ENCODE peak calls at places on chromosomes 12 and 14, in six cellular contexts. T is H1, N is K562, Y is GM12878, O is HepG2, V is GM12891. K is an unnamed sample.

GRCh38 chr14:96160030-96160912 is 44.4 kb upstream of the BDKRB2 start:
- DNase-seq in N (no peak), O (no peak), T (no peak), V (no peak), Y (no peak), K (no peak)

GRCh38 chr14:24694680-24695079 is 60.7 kb upstream of the GZMB start:
- DNase-seq in N (no peak), Y (no peak), V (no peak), T (no peak), O (no peak), K (no peak)

GRCh38 chr12:47949441-47950341 is 13.7 kb upstream of the TMEM106C start:
- DNase-seq in N (peak), Y (no peak), O (peak), V (peak), T (peak), K (peak)

GRCh38 chr12:9787340-9787737 is 26.6 kb upstream of the CD69 start:
- DNase-seq in N (no peak), O (no peak), T (no peak), Y (no peak), V (no peak), K (no peak)

GRCh38 chr12:90978117-90978770 is 23.3 kb upstream of the CCER1 start:
- DNase-seq in V (no peak), T (no peak), Y (peak), N (peak), O (peak), K (no peak)

GRCh38 chr14:53951661-53952265 is 4.9 kb downstream of the BMP4 start:
- DNase-seq in O (no peak), N (no peak), T (no peak), Y (no peak), V (no peak), K (no peak)

GRCh38 chr12:45235087-45236025 is 19.5 kb downstream of the ANO6 start:
- DNase-seq in N (no peak), O (peak), V (no peak), Y (no peak), T (no peak), K (no peak)

GRCh38 chr12:19946549-19946948 is 421.8 kb upstream of the PDE3A start:
- DNase-seq in N (no peak), Y (no peak), O (no peak), V (no peak), T (no peak), K (no peak)

GRCh38 chr12:103947871-103948555 is 17.7 kb upstream of the TDG start:
- DNase-seq in O (no peak), T (no peak), Y (no peak), N (no peak), V (no peak), K (no peak)

GRCh38 chr12:125283521-125283920 is 218.3 kb downstream of the AACS start:
- DNase-seq in O (no peak), N (no peak), V (no peak), T (no peak), Y (no peak), K (no peak)

GRCh38 chr12:123991402-123991951 is 18.5 kb downstream of the ZNF664 start:
- DNase-seq in Y (no peak), N (no peak), O (no peak), T (no peak), V (no peak), K (no peak)

GRCh38 chr12:80714055-80714454 is 2.7 kb upstream of the MYF5 start:
- DNase-seq in O (no peak), Y (no peak), N (no peak), T (no peak), V (no peak), K (no peak)

GRCh38 chr12:99772274-99772673 is 124.7 kb downstream of the GARIN6 start:
- DNase-seq in N (no peak), T (no peak), V (no peak), Y (no peak), O (no peak), K (no peak)

GRCh38 chr12:96811083-96811482 is 96.0 kb upstream of the NEDD1 start:
- DNase-seq in Y (no peak), T (no peak), V (no peak), O (peak), N (no peak), K (no peak)

GRCh38 chr14:58626441-58626840 is 11.3 kb upstream of the DACT1 start:
- DNase-seq in N (no peak), Y (no peak), O (no peak), T (no peak), V (no peak), K (no peak)

GRCh38 chr12:91355150-91356006 is 172.8 kb upstream of the DCN start:
- DNase-seq in N (peak), T (peak), Y (peak), V (peak), O (peak), K (no peak)

GRCh38 chr12:15879413-15879812 is 2.8 kb upstream of the STRAP start:
- DNase-seq in V (no peak), T (no peak), O (no peak), N (no peak), Y (no peak), K (no peak)

GRCh38 chr14:22384167-22384549 is 204.9 kb downstream of the DAD1 start:
- DNase-seq in V (no peak), O (no peak), Y (no peak), T (no peak), N (no peak), K (no peak)

GRCh38 chr12:117091758-117092510 is 7.3 kb downstream of the TESC start:
- DNase-seq in V (no peak), T (no peak), Y (no peak), O (peak), N (no peak), K (no peak)

GRCh38 chr14:58082491-58083098 is 69.4 kb downstream of the ARMH4 start:
- DNase-seq in T (no peak), O (no peak), V (no peak), N (peak), Y (no peak), K (no peak)

GRCh38 chr14:74649673-74650072 is 37.6 kb upstream of the LTBP2 start:
- DNase-seq in Y (no peak), T (no peak), N (no peak), O (no peak), V (no peak), K (no peak)

GRCh38 chr14:74650927-74651686 is 39.1 kb upstream of the LTBP2 start:
- DNase-seq in O (no peak), T (no peak), N (no peak), Y (no peak), V (no peak), K (no peak)

GRCh38 chr14:74654931-74655330 is 42.9 kb upstream of the LTBP2 start:
- DNase-seq in T (no peak), Y (no peak), N (no peak), O (no peak), V (no peak), K (no peak)

GRCh38 chr14:74653386-74654138 is 41.5 kb upstream of the LTBP2 start:
- DNase-seq in T (no peak), Y (no peak), N (no peak), V (no peak), O (no peak), K (no peak)

GRCh38 chr14:74652541-74652940 is 40.5 kb upstream of the LTBP2 start:
- DNase-seq in Y (no peak), T (no peak), V (no peak), O (no peak), N (no peak), K (no peak)
- TF ChIP-seq POLR2A in Y (peak), T (no peak), V (no peak), O (no peak), N (no peak), K (no peak)

GRCh38 chr14:86515195-86515594 is 985.3 kb downstream of the FLRT2 start:
- DNase-seq in N (no peak), O (no peak), T (no peak), Y (no peak), V (no peak), K (no peak)

DNA sequence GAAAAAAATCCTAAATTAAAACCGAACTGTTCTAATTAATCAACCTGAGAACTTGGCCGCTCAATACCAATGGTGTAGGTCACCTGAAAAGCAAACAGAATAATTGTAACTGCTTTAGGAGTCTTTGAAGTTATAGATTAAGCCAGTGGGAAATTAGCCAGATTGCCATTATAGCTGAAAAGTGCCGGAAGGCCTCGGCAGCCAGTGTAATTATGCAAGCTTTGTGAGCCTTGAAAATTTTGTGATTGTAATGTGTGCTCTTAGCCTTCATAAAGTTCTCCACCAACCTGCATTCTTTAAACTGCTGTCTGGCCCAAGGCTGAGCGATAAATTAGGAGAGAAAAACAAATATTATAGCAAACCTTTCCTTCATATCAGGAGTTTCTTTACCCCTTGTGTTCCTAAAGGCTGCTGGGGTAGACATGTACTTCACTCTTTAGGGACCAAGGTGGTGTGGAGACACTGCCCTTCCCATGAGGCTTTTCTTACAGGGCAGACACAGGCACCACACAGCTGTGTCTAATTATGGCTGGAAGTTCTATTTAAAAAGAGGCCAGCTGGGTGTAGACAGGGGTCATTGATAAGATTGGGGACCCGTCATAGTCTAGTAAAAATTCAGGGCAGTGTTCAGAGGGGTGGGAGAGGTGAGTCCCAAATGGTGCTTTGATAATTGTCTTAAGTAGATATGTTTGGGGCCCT is 991.2 kb downstream of the FLRT2 start:
- DNase-seq in N (no peak), V (no peak), O (no peak), T (no peak), Y (no peak), K (no peak)
- TF ChIP-seq POLR2AphosphoS5 in N (no peak), V (no peak), O (no peak), T (no peak), Y (no peak), K (no peak)

DNA sequence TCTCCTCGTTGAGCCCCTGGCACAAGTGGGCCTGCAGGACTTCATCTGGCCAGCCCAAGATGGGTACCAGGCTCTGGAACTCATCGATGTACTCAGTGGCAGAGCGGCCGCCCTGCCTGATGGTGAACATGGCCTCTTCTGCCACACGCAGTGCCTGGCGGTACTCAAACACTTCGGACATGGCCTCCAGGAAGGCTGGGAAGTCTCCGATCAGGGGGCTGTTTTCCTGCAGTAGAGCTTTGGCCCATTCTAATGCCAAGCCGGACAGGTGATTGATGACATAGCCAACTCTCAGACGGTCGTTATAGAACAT is 19.8 kb downstream of the RTL1 start:
- DNase-seq in T (no peak), O (no peak), V (no peak), Y (no peak), N (no peak), K (no peak)
- TF ChIP-seq TAF1 in T (no peak), O (no peak), V (no peak), Y (no peak), N (no peak), K (no peak)

DNA sequence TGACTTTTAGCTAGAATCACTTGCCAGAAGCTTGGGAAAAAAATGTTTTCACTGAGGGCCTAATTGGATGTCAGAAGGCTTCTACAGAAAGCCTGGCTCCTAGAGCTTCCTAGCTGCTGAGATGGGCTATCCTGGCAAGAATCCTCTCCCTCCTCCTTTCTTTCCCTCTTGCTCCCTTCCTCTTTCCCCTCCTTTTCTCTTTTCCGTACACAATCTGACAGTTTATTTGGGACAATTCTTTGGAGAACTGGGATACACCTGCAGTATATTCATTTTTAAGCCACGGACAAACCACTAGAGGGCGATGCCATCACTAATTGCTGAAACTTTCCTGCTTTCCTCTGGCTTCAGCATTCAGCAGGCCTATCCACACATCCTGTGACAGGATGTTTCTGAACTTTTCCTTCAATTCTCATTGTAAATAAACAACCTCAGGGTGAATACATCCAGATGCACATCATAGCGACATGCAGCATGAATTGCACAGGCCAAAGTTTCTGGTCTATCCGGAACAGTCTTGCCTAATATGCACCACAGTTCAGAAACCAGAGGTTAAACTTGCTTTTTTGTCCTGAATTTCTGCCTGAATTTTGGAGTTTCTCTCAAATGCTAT is 142.9 kb downstream of the PAWR start:
- DNase-seq in V (no peak), N (peak), O (peak), Y (peak), T (peak), K (no peak)
- TF ChIP-seq POLR2A in V (no peak), N (no peak), O (no peak), Y (no peak), T (no peak), K (no peak)

GRCh38 chr12:49331360-49332222 is 5.4 kb downstream of the C1QL4 start:
- DNase-seq in N (peak), V (no peak), O (peak), Y (no peak), T (no peak), K (no peak)
- TF ChIP-seq POLR2AphosphoS5 in N (no peak), V (no peak), O (no peak), Y (no peak), T (no peak), K (no peak)

GRCh38 chr12:31324845-31325523 is 966 bp downstream of the SINHCAF start:
- DNase-seq in O (no peak), N (peak), Y (no peak), V (peak), T (no peak), K (peak)
- TF ChIP-seq TAF1 in O (peak), N (peak), Y (no peak), V (no peak), T (peak), K (no peak)

GRCh38 chr14:63186453-63186852 is 17.8 kb upstream of the RHOJ start:
- DNase-seq in Y (no peak), V (no peak), N (no peak), T (no peak), O (no peak), K (no peak)
- TF ChIP-seq POLR2A in Y (no peak), V (no peak), N (no peak), T (no peak), O (no peak), K (no peak)

K was measured in GM12892.